ENCODE peak calls at places on chromosomes 1 and 21, in six cellular contexts. P, B, A, O, E and J are unnamed samples. For H3K36me3 and H3K9me3, the result is how much of the 10 kb centered on the place peaks cover.

GRCh38 chr1:12620142-12620865 is 2.3 kb upstream of the DHRS3 start:
- DNase-seq in O (no peak), P (no peak), B (no peak), A (no peak), E (no peak), J (peak)

GRCh38 chr1:109091196-109092193 is 931 bp downstream of the TMEM167B start:
- DNase-seq in P (no peak), A (no peak), E (no peak), O (peak), B (no peak), J (peak)

GRCh38 chr1:110390096-110390495 is 730 bp downstream of the SLC16A4 start:
- DNase-seq in P (no peak), O (peak), A (peak), E (no peak), B (no peak), J (peak)

GRCh38 chr1:3564921-3565831 is 46.1 kb downstream of the MEGF6 start:
- DNase-seq in A (no peak), O (peak), P (no peak), B (no peak), E (peak), J (no peak)

GRCh38 chr1:89633103-89633744 is at the start of gene LRRC8C:
- DNase-seq in A (peak), O (peak), P (peak), E (peak), B (no peak), J (peak)

GRCh38 chr1:206136241-206136640 is 19.1 kb upstream of the AVPR1B start:
- DNase-seq in A (no peak), B (no peak), E (no peak), O (no peak), P (no peak), J (no peak)

GRCh38 chr1:169529068-169529642 is 43.4 kb upstream of the SLC19A2 start:
- DNase-seq in E (no peak), B (no peak), P (peak), O (no peak), A (no peak), J (peak)

GRCh38 chr21:38261851-38262250 is 5.1 kb downstream of the KCNJ15 start:
- DNase-seq in A (no peak), B (no peak), O (peak), E (no peak), P (no peak), J (no peak)

GRCh38 chr1:96715482-96715881 is 6.1 kb upstream of the PTBP2 start:
- DNase-seq in B (no peak), O (no peak), A (no peak), E (no peak), P (no peak), J (no peak)

GRCh38 chr1:92839442-92839841 is 7.6 kb downstream of the RPL5 start:
- DNase-seq in A (no peak), E (no peak), B (no peak), O (no peak), P (no peak), J (no peak)

GRCh38 chr1:97050501-97050900 is 328.9 kb downstream of the PTBP2 start:
- DNase-seq in A (no peak), O (peak), P (no peak), E (peak), B (no peak), J (no peak)

GRCh38 chr1:216223521-216223920 is 199.7 kb downstream of the USH2A start:
- DNase-seq in A (no peak), O (peak), P (no peak), E (peak), B (no peak), J (no peak)

GRCh38 chr1:221643404-221644175 is 98.3 kb downstream of the DUSP10 start:
- DNase-seq in B (no peak), P (no peak), A (no peak), O (no peak), E (no peak), J (no peak)

GRCh38 chr1:119410977-119411376 is 4.0 kb upstream of the HSD3B2 start:
- DNase-seq in A (no peak), B (no peak), E (no peak), O (no peak), P (no peak), J (no peak)

GRCh38 chr1:235673981-235674380 is 24.4 kb upstream of the GNG4 start:
- DNase-seq in A (no peak), O (no peak), P (no peak), E (no peak), B (no peak), J (no peak)

GRCh38 chr1:235679644-235680043 is 30.1 kb upstream of the GNG4 start:
- DNase-seq in E (no peak), B (no peak), O (no peak), A (no peak), P (no peak), J (no peak)

GRCh38 chr1:235671992-235672391 is 22.4 kb upstream of the GNG4 start:
- DNase-seq in A (no peak), P (no peak), E (no peak), O (no peak), B (no peak), J (no peak)

GRCh38 chr1:235679005-235679404 is 29.4 kb upstream of the GNG4 start:
- DNase-seq in B (no peak), O (no peak), E (no peak), P (peak), A (no peak), J (no peak)

GRCh38 chr1:235675152-235675890 is 25.7 kb upstream of the GNG4 start:
- DNase-seq in E (no peak), P (no peak), O (peak), A (no peak), B (no peak), J (no peak)
- H3K36me3 ChIP-seq in E (under half), P (under half), O (under half), A (under half), B (under half), J (under half)

GRCh38 chr1:79074975-79075374 is 68.4 kb upstream of the ADGRL4 start:
- DNase-seq in E (no peak), P (no peak), O (no peak), A (no peak), B (no peak), J (no peak)

GRCh38 chr1:79082233-79082632 is 75.7 kb upstream of the ADGRL4 start:
- DNase-seq in E (no peak), A (no peak), P (no peak), O (no peak), B (no peak), J (no peak)

GRCh38 chr1:79079770-79080169 is 73.2 kb upstream of the ADGRL4 start:
- DNase-seq in O (peak), P (no peak), A (peak), E (no peak), B (no peak), J (no peak)
- H3K9me3 ChIP-seq in O (under half), P (under half), A (under half), E (under half), B (under half), J (under half)

GRCh38 chr1:33004628-33005027 is 32.1 kb downstream of the AK2 start:
- DNase-seq in A (no peak), E (no peak), P (no peak), O (no peak), B (no peak), J (no peak)
- H3K36me3 ChIP-seq in A (under half), E (under half), P (under half), O (under half), B (under half), J (under half)

GRCh38 chr1:61171915-61172485 is 89.6 kb downstream of the NFIA start:
- DNase-seq in A (no peak), B (no peak), P (no peak), E (no peak), O (no peak), J (no peak)
- H3K9me3 ChIP-seq in A (under half), B (under half), P (under half), E (under half), O (under half), J (under half)

GRCh38 chr1:154263465-154264332 is 8.7 kb upstream of the HAX1 start:
- DNase-seq in O (no peak), E (no peak), A (no peak), P (no peak), B (no peak), J (peak)
- H3K36me3 ChIP-seq in O (under half), E (half or more), A (half or more), P (under half), B (under half), J (under half)

GRCh38 chr1:42774928-42775549 is 8.0 kb downstream of the C1orf50 start:
- DNase-seq in A (no peak), O (no peak), B (no peak), P (no peak), E (no peak), J (no peak)
- H3K9me3 ChIP-seq in A (under half), O (under half), B (under half), P (under half), E (under half), J (under half)